ENCODE peak calls at places on chromosomes 12 and 14, in six cellular contexts. R is AG10803; S is LoVo; B is stimulated activated naive CD8-positive, alpha-beta T cell treated with anti-CD3 and anti-CD28 coated beads, Interleukin-15, amount 100 ng/mL, for 72 hours; O is bronchial epithelial cell; K is NCI-H1092. D is an unnamed sample.

GRCh38 chr12:45730842-45731336 is 1.4 kb downstream of the ARID2 start:
- DNase-seq in O (peak; percentile 35), B (no peak), R (peak; percentile 30), S (no peak), K (no peak), D (no peak)

GRCh38 chr14:100193417-100194357 is 34.2 kb upstream of the DEGS2 start:
- DNase-seq in K (no peak), O (no peak), S (no peak), B (peak; percentile 17), R (no peak), D (no peak)

GRCh38 chr14:104601786-104602185 is 2.8 kb downstream of the TMEM179 start:
- DNase-seq in S (no peak), B (no peak), R (peak; percentile 48), O (no peak), K (no peak), D (peak; percentile 94)

GRCh38 chr14:100578552-100578951 is 8.7 kb downstream of the BEGAIN start:
- DNase-seq in R (peak; percentile 8), K (no peak), O (peak; percentile 44), S (no peak), B (no peak), D (no peak)

GRCh38 chr12:124456652-124457152 is 110.7 kb downstream of the NCOR2 start:
- DNase-seq in S (no peak), K (no peak), O (no peak), B (no peak), R (no peak), D (no peak)

GRCh38 chr12:58765076-58765475 is 155.2 kb downstream of the LRIG3 start:
- DNase-seq in B (no peak), S (no peak), R (no peak), O (no peak), K (no peak), D (peak; percentile 25)

GRCh38 chr12:17875230-17875629 is 214.8 kb downstream of the RERGL start:
- DNase-seq in R (no peak), O (no peak), K (no peak), S (no peak), B (no peak), D (no peak)

GRCh38 chr12:116366456-116366776 is 88.9 kb upstream of the MED13L start:
- DNase-seq in K (peak; percentile 58), B (no peak), S (no peak), R (no peak), O (no peak), D (peak; percentile 39)

GRCh38 chr12:57166971-57167371 is 19.6 kb upstream of the LRP1-AS start:
- DNase-seq in R (peak; percentile 59), B (no peak), S (no peak), K (no peak), O (peak; percentile 96), D (no peak)

GRCh38 chr12:98725481-98726247 is 80.6 kb downstream of the APAF1 start:
- DNase-seq in S (peak; percentile 56), O (peak; percentile 45), B (peak; percentile 26), K (peak; percentile 35), R (peak; percentile 66), D (peak; percentile 54)

GRCh38 chr12:5377997-5378596 is 53.8 kb upstream of the NTF3 start:
- DNase-seq in K (peak; percentile 50), R (peak; percentile 67), B (no peak), S (peak; percentile 68), O (no peak), D (peak; percentile 65)

GRCh38 chr12:132006056-132006680 is 56.4 kb downstream of the EP400 start:
- DNase-seq in S (no peak), K (no peak), O (no peak), B (no peak), R (peak; percentile 72), D (no peak)

GRCh38 chr14:99267871-99268775 is 3.9 kb downstream of the BCL11B start:
- DNase-seq in B (no peak), S (no peak), R (no peak), O (no peak), K (no peak), D (no peak)

GRCh38 chr12:64461634-64462414 is 9.9 kb downstream of the TBK1 start:
- DNase-seq in S (no peak), K (no peak), B (no peak), R (peak; percentile 96), O (peak; percentile 74), D (no peak)

GRCh38 chr12:94305293-94305957 is 154.2 kb downstream of the CEP83 start:
- DNase-seq in S (no peak), R (peak; percentile 49), K (no peak), O (peak; percentile 38), B (peak; percentile 63), D (no peak)

GRCh38 chr12:95182868-95183415 is 34.3 kb downstream of the FGD6 start:
- DNase-seq in B (no peak), S (no peak), K (no peak), O (peak; percentile 67), R (peak; percentile 69), D (no peak)

GRCh38 chr12:76915381-76916169 is 36.8 kb upstream of the CSRP2 start:
- DNase-seq in O (no peak), K (no peak), B (no peak), R (peak; percentile 68), S (no peak), D (no peak)

GRCh38 chr12:6215120-6215807 is 15.1 kb downstream of the CD9 start:
- DNase-seq in K (no peak), R (no peak), B (no peak), O (peak; percentile 59), S (no peak), D (no peak)

GRCh38 chr12:16291032-16291431 is 13.5 kb upstream of the SLC15A5 start:
- DNase-seq in O (no peak), B (no peak), K (no peak), R (no peak), S (no peak), D (no peak)

GRCh38 chr12:25151476-25151875 is 43.5 kb downstream of the DNAI7 start:
- DNase-seq in K (no peak), B (no peak), R (peak; percentile 92), O (peak; percentile 92), S (no peak), D (no peak)